ENCODE peak calls at places on chromosome 6, in nine cellular contexts. One of them, this sample, is unnamed.

GRCh38 chr6:39769012-39769411 is 23.2 kb upstream of the DAAM2 start:
- DNase-seq in NB4: no peak
- DNase-seq in left lung: no peak
- DNase-seq in astrocyte of the cerebellum: no peak
- DNase-seq in choroid plexus epithelial cell: no peak
- DNase-seq in NCI-H226: no peak
- DNase-seq in GM04504: no peak
- DNase-seq in activated CD4-positive, alpha-beta T cell treated with anti-CD3 and anti-CD28 coated beads for 1 hour: no peak
- DNase-seq in vagina: no peak
- DNase-seq in this sample: no peak

GRCh38 chr6:124028117-124028516 is 224.5 kb downstream of the NKAIN2 start:
- DNase-seq in NB4: no peak
- DNase-seq in left lung: no peak
- DNase-seq in astrocyte of the cerebellum: no peak
- DNase-seq in choroid plexus epithelial cell: peak
- DNase-seq in NCI-H226: no peak
- DNase-seq in GM04504: no peak
- DNase-seq in activated CD4-positive, alpha-beta T cell treated with anti-CD3 and anti-CD28 coated beads for 1 hour: no peak
- DNase-seq in vagina: no peak
- DNase-seq in this sample: no peak

GRCh38 chr6:139422105-139423036 is 47.9 kb upstream of the CITED2 start:
- DNase-seq in NB4: peak
- DNase-seq in left lung: no peak
- DNase-seq in astrocyte of the cerebellum: no peak
- DNase-seq in choroid plexus epithelial cell: no peak
- DNase-seq in NCI-H226: no peak
- DNase-seq in GM04504: no peak
- DNase-seq in activated CD4-positive, alpha-beta T cell treated with anti-CD3 and anti-CD28 coated beads for 1 hour: no peak
- DNase-seq in vagina: no peak
- DNase-seq in this sample: no peak

GRCh38 chr6:29757701-29758293 is 34.6 kb downstream of the HLA-F start:
- DNase-seq in NB4: no peak
- DNase-seq in left lung: no peak
- DNase-seq in astrocyte of the cerebellum: no peak
- DNase-seq in choroid plexus epithelial cell: no peak
- DNase-seq in NCI-H226: no peak
- DNase-seq in GM04504: no peak
- DNase-seq in activated CD4-positive, alpha-beta T cell treated with anti-CD3 and anti-CD28 coated beads for 1 hour: no peak
- DNase-seq in vagina: peak
- DNase-seq in this sample: no peak

GRCh38 chr6:119445666-119446622 is 96.4 kb upstream of the MAN1A1 start:
- DNase-seq in NB4: no peak
- DNase-seq in left lung: no peak
- DNase-seq in astrocyte of the cerebellum: peak
- DNase-seq in choroid plexus epithelial cell: peak
- DNase-seq in NCI-H226: peak
- DNase-seq in GM04504: peak
- DNase-seq in activated CD4-positive, alpha-beta T cell treated with anti-CD3 and anti-CD28 coated beads for 1 hour: no peak
- DNase-seq in vagina: no peak
- DNase-seq in this sample: peak

GRCh38 chr6:72944660-72945059 is 280.6 kb downstream of the KHDC1L start:
- DNase-seq in NB4: no peak
- DNase-seq in left lung: no peak
- DNase-seq in astrocyte of the cerebellum: no peak
- DNase-seq in choroid plexus epithelial cell: no peak
- DNase-seq in NCI-H226: no peak
- DNase-seq in GM04504: no peak
- DNase-seq in activated CD4-positive, alpha-beta T cell treated with anti-CD3 and anti-CD28 coated beads for 1 hour: no peak
- DNase-seq in vagina: no peak
- DNase-seq in this sample: no peak

GRCh38 chr6:33298773-33299236 is at the start of gene RGL2:
- DNase-seq in NB4: peak
- DNase-seq in left lung: peak
- DNase-seq in astrocyte of the cerebellum: no peak
- DNase-seq in choroid plexus epithelial cell: peak
- DNase-seq in NCI-H226: peak
- DNase-seq in GM04504: peak
- DNase-seq in activated CD4-positive, alpha-beta T cell treated with anti-CD3 and anti-CD28 coated beads for 1 hour: peak
- DNase-seq in vagina: no peak
- DNase-seq in this sample: no peak

GRCh38 chr6:113858067-113858604 is 991 bp downstream of the MARCKS start:
- DNase-seq in NB4: peak
- DNase-seq in left lung: peak
- DNase-seq in astrocyte of the cerebellum: no peak
- DNase-seq in choroid plexus epithelial cell: peak
- DNase-seq in NCI-H226: peak
- DNase-seq in GM04504: no peak
- DNase-seq in activated CD4-positive, alpha-beta T cell treated with anti-CD3 and anti-CD28 coated beads for 1 hour: no peak
- DNase-seq in vagina: no peak
- DNase-seq in this sample: no peak

GRCh38 chr6:13352165-13352564 is 23.8 kb upstream of the TBC1D7 start:
- DNase-seq in NB4: no peak
- DNase-seq in left lung: no peak
- DNase-seq in astrocyte of the cerebellum: no peak
- DNase-seq in choroid plexus epithelial cell: no peak
- DNase-seq in NCI-H226: no peak
- DNase-seq in GM04504: no peak
- DNase-seq in activated CD4-positive, alpha-beta T cell treated with anti-CD3 and anti-CD28 coated beads for 1 hour: no peak
- DNase-seq in vagina: no peak
- DNase-seq in this sample: no peak

GRCh38 chr6:170142559-170142958 is 148.3 kb downstream of the DLL1 start:
- DNase-seq in NB4: no peak
- DNase-seq in left lung: peak
- DNase-seq in astrocyte of the cerebellum: no peak
- DNase-seq in choroid plexus epithelial cell: no peak
- DNase-seq in NCI-H226: no peak
- DNase-seq in GM04504: no peak
- DNase-seq in activated CD4-positive, alpha-beta T cell treated with anti-CD3 and anti-CD28 coated beads for 1 hour: no peak
- DNase-seq in vagina: no peak
- DNase-seq in this sample: no peak

GRCh38 chr6:44682280-44682679 is 294.8 kb downstream of the CDC5L start:
- DNase-seq in NB4: no peak
- DNase-seq in left lung: no peak
- DNase-seq in astrocyte of the cerebellum: no peak
- DNase-seq in choroid plexus epithelial cell: no peak
- DNase-seq in NCI-H226: no peak
- DNase-seq in GM04504: no peak
- DNase-seq in activated CD4-positive, alpha-beta T cell treated with anti-CD3 and anti-CD28 coated beads for 1 hour: no peak
- DNase-seq in vagina: peak
- DNase-seq in this sample: no peak

GRCh38 chr6:25202505-25202904 is 76.7 kb upstream of the CARMIL1 start:
- DNase-seq in NB4: no peak
- DNase-seq in left lung: no peak
- DNase-seq in astrocyte of the cerebellum: peak
- DNase-seq in choroid plexus epithelial cell: peak
- DNase-seq in NCI-H226: peak
- DNase-seq in GM04504: no peak
- DNase-seq in activated CD4-positive, alpha-beta T cell treated with anti-CD3 and anti-CD28 coated beads for 1 hour: no peak
- DNase-seq in vagina: no peak
- DNase-seq in this sample: no peak

GRCh38 chr6:124994648-124995047 is 32.4 kb downstream of the RNF217 start:
- DNase-seq in NB4: no peak
- DNase-seq in left lung: no peak
- DNase-seq in astrocyte of the cerebellum: no peak
- DNase-seq in choroid plexus epithelial cell: no peak
- DNase-seq in NCI-H226: no peak
- DNase-seq in GM04504: no peak
- DNase-seq in activated CD4-positive, alpha-beta T cell treated with anti-CD3 and anti-CD28 coated beads for 1 hour: no peak
- DNase-seq in vagina: no peak
- DNase-seq in this sample: no peak

GRCh38 chr6:2817778-2818443 is 23.8 kb downstream of the SERPINB1 start:
- DNase-seq in NB4: no peak
- DNase-seq in left lung: no peak
- DNase-seq in astrocyte of the cerebellum: no peak
- DNase-seq in choroid plexus epithelial cell: peak
- DNase-seq in NCI-H226: peak
- DNase-seq in GM04504: no peak
- DNase-seq in activated CD4-positive, alpha-beta T cell treated with anti-CD3 and anti-CD28 coated beads for 1 hour: no peak
- DNase-seq in vagina: no peak
- DNase-seq in this sample: no peak